ENCODE peak calls at places on chromosomes 13 and 19, in four cellular contexts. J is psoas muscle, E is trophoblast cell, D is neuronal stem cell. V is an unnamed sample.

GRCh38 chr19:14530005-14530348 is 583 bp downstream of the TECR start:
- DNase-seq in J (no peak), D (no peak), E (peak; percentile 68), V (no peak)

GRCh38 chr13:91142572-91142971 is 204.9 kb upstream of the MIR17HG start:
- DNase-seq in E (no peak), D (no peak), J (no peak), V (no peak)

GRCh38 chr13:113634279-113635047 is 23.5 kb downstream of the ATP4B start:
- DNase-seq in J (no peak), E (no peak), D (no peak), V (no peak)

GRCh38 chr19:46862504-46862835 is 1.7 kb downstream of the ARHGAP35 start:
- DNase-seq in J (no peak), E (no peak), D (no peak), V (no peak)

GRCh38 chr19:55175117-55175867 is 4.8 kb downstream of the SYT5 start:
- DNase-seq in E (no peak), D (no peak), J (no peak), V (peak; percentile 86)

GRCh38 chr13:37109080-37109678 is 3.7 kb upstream of the CSNK1A1L start:
- DNase-seq in D (peak; percentile 18), J (no peak), E (peak; percentile 30), V (no peak)

GRCh38 chr19:38009650-38010229 is 102.7 kb downstream of the SIPA1L3 start:
- DNase-seq in D (no peak), J (no peak), E (no peak), V (no peak)

GRCh38 chr13:81551036-81551435 is 1210.1 kb upstream of the SPRY2 start:
- DNase-seq in E (no peak), J (no peak), D (no peak), V (no peak)

GRCh38 chr19:32902448-32902847 is 32.9 kb upstream of the SLC7A9 start:
- DNase-seq in E (no peak), J (no peak), D (no peak), V (peak; percentile 51)

GRCh38 chr19:13961826-13962737 is 9.8 kb downstream of the DCAF15 start:
- DNase-seq in E (no peak), D (no peak), J (no peak), V (no peak)

GRCh38 chr13:114146173-114146572 is 13.8 kb upstream of the RASA3 start:
- DNase-seq in J (no peak), D (no peak), E (no peak), V (peak; percentile 39)

GRCh38 chr13:50375792-50376191 is 360.5 kb downstream of the KCNRG start:
- DNase-seq in D (no peak), J (no peak), E (no peak), V (no peak)

GRCh38 chr19:30717381-30717780 is 345.2 kb downstream of the ZNF536 start:
- DNase-seq in J (no peak), D (no peak), E (no peak), V (no peak)

GRCh38 chr19:38980583-38981374 is 5.2 kb upstream of the FBXO17 start:
- DNase-seq in D (no peak), J (no peak), E (no peak), V (no peak)

GRCh38 chr19:54229146-54229545 is 6.3 kb upstream of the LILRB3 start:
- DNase-seq in E (no peak), J (no peak), D (no peak), V (no peak)

GRCh38 chr13:113034451-113035208 is 65.6 kb downstream of the MCF2L start:
- DNase-seq in E (peak; percentile 15), D (peak; percentile 33), J (peak; percentile 39), V (peak; percentile 93)

GRCh38 chr19:33325920-33326319 is 23.6 kb upstream of the CEBPA start:
- DNase-seq in E (no peak), J (peak; percentile 72), D (no peak), V (no peak)

GRCh38 chr13:48580185-48580803 is 47.4 kb upstream of the RCBTB2 start:
- DNase-seq in D (peak; percentile 52), J (peak; percentile 53), E (peak; percentile 42), V (peak; percentile 27)

GRCh38 chr13:113328851-113329250 is 31.8 kb downstream of the LAMP1 start:
- DNase-seq in J (no peak), D (no peak), E (no peak), V (no peak)

GRCh38 chr13:51827254-51827653 is 17.7 kb downstream of the TMEM272 start:
- DNase-seq in D (no peak), E (no peak), J (no peak), V (no peak)

GRCh38 chr13:97369269-97369893 is 64.6 kb upstream of the RAP2A start:
- DNase-seq in D (no peak), E (no peak), J (no peak), V (no peak)
- H3K4me3 ChIP-seq in D (no peak overlapping the region), E (no peak overlapping the region), J (peak overlapping the region; percentile 53), V (no peak overlapping the region)

GRCh38 chr13:98755116-98755515 is 2.6 kb upstream of the SLC15A1 start:
- DNase-seq in E (no peak), J (no peak), D (no peak), V (no peak)
- H3K27me3 ChIP-seq in E (peaks cover 3% of the 10 kb centered on the region), J (no peaks in the 10 kb centered on the region), D (peaks cover 21% of the 10 kb centered on the region), V (peaks cover 20% of the 10 kb centered on the region)

GRCh38 chr19:17001603-17002183 is 24.9 kb downstream of the CPAMD8 start:
- DNase-seq in J (no peak), E (no peak), D (no peak), V (peak; percentile 80)
- H3K4me3 ChIP-seq in J (no peak overlapping the region), E (no peak overlapping the region), D (no peak overlapping the region), V (no peak overlapping the region)

DNA sequence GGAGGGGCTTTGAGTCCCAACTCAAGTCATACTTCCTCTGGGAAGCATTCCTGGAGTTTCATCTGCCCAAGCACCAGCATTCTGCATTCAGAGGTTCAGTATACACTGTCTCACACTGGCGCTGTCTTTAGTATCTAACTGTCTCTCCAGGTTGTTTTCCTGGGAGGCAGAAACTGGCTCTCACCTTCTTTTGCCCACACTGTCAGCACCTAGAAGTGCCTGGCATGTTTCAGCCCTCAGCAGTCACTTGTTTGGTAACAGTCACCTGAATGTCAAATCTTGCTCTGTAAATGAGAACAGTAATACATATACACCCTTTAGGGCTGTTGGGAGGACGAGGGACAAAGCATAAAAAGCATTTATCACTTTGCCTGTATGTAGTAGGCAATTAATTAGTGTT is 339.6 kb downstream of the UQCRFS1 start:
- DNase-seq in J (no peak), D (no peak), E (no peak), V (no peak)
- H3K27me3 ChIP-seq in J (no peaks in the 10 kb centered on the region), D (no peaks in the 10 kb centered on the region), E (no peaks in the 10 kb centered on the region), V (no peaks in the 10 kb centered on the region)

DNA sequence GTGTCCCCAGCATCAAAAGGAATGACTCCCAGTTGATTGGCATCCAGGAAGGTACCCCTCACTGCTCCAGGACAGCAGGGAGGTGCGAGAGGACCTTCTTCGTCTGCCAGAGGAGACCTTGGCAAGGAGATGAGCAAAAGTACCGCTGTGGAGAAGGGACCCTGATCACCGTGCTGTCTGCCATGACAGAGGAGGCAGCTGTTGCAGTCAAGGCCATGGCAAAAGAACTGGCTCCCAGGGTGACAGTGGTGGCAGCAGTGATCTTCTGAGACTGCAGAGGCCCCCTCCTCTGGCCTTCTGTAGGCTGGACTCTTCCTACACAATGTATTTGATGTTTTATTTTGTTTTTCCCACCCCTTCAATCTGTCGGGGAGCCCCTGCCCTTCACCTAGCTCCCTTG is 32.0 kb downstream of the NKPD1 start:
- DNase-seq in E (no peak), D (no peak), J (no peak), V (no peak)
- H3K4me3 ChIP-seq in E (no peak overlapping the region), D (no peak overlapping the region), J (no peak overlapping the region), V (no peak overlapping the region)

V was measured in H7.